ENCODE peak calls at places on chromosomes 5 and 9, in four cellular contexts. I is K562, J is GM12878, S is HepG2. R is an unnamed sample.

GRCh38 chr5:170597876-170598275 is 94.1 kb downstream of the KCNIP1 start:
- DNase-seq in I (no peak), J (no peak), S (no peak), R (no peak)

GRCh38 chr5:173542964-173543363 is 73.5 kb downstream of the BOD1 start:
- DNase-seq in I (no peak), J (no peak), S (no peak), R (no peak)

GRCh38 chr5:104733063-104733719 is 1170.6 kb upstream of the NUDT12 start:
- DNase-seq in I (no peak), J (no peak), S (no peak), R (no peak)

GRCh38 chr9:124835026-124835501 is 18.2 kb upstream of the WDR38 start:
- DNase-seq in I (peak; percentile 34), J (no peak), S (peak; percentile 36), R (no peak)

GRCh38 chr5:38607930-38608545 is 51.6 kb upstream of the LIFR start:
- DNase-seq in I (peak; percentile 44), J (no peak), S (peak; percentile 6), R (no peak)

GRCh38 chr9:113621309-113621791 is 157.8 kb downstream of the RGS3 start:
- DNase-seq in I (no peak), J (no peak), S (no peak), R (peak; percentile 57)

GRCh38 chr5:142280066-142281011 is 44.5 kb downstream of the SPRY4 start:
- DNase-seq in I (peak; percentile 78), J (no peak), S (peak; percentile 83), R (peak; percentile 76)

GRCh38 chr5:1851290-1851934 is 31.3 kb downstream of the IRX4 start:
- DNase-seq in I (no peak), J (no peak), S (no peak), R (peak; percentile 73)

GRCh38 chr9:98740226-98740881 is 31.6 kb upstream of the GABBR2 start:
- DNase-seq in I (no peak), J (no peak), S (no peak), R (no peak)

GRCh38 chr5:146238973-146239372 is 35.6 kb downstream of the RBM27 start:
- DNase-seq in I (no peak), J (no peak), S (no peak), R (no peak)
- TF ChIP-seq CREB1 in I (no peak), J (no peak), S (no peak), R (no peak)

DNA sequence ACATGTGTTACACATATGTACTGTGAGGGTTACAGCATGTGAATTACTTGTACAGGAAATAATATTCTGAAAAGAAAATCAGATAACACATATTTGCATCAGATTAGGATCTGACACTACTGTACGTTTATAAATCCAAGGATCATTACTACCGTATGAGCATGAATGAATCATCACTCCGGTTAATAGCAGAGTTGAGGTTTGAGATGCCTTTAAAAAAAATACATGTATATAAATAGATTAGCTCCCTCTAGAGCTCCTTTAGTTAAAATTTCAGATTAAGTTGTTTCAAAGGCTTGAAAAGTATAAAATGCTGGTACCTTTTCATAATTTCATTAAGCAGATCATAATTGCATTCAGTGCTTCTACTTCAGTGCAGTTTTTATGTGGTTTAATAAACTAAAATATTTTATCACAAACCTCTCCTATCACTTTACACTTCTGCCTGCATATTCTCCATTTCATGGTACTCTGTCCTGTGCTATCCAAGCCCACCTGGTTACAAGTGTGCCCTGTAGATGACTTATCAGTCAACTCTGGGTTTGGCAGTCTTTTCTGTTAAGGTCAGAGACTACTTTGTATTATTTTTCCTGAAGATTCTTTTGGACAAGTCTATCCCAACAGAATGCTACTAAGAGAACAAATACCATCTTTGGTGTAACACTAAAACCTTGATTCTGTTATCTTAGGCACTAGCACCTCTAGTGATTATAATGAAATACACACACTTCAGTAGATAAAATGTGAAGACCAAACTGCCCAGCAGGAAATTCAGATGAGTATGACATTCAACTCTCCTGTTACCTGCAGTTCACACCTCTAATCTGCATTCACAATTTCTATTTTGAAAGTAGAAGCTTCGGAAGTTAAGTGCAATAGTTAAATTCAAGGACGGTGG is 48.0 kb upstream of the POU5F2 start:
- DNase-seq in I (no peak), J (no peak), S (no peak), R (no peak)
- TF ChIP-seq CTCF in I (no peak), J (no peak), S (no peak), R (no peak)

GRCh38 chr9:120928015-120928719 is 1.6 kb upstream of the TRAF1 start:
- DNase-seq in I (no peak), J (no peak), S (no peak), R (peak; percentile 68)
- TF ChIP-seq JUNB in I (no peak), J (no peak), S (no peak), R (no peak)

GRCh38 chr9:32399110-32399815 is 14.8 kb downstream of the ACO1 start:
- DNase-seq in I (no peak), J (no peak), S (no peak), R (no peak)

GRCh38 chr9:32401471-32401870 is 17.0 kb downstream of the ACO1 start:
- DNase-seq in I (no peak), J (no peak), S (no peak), R (no peak)

GRCh38 chr9:32395483-32396216 is 11.2 kb downstream of the ACO1 start:
- DNase-seq in I (no peak), J (no peak), S (no peak), R (peak; percentile 40)

GRCh38 chr9:32394381-32395049 is 10.1 kb downstream of the ACO1 start:
- DNase-seq in I (no peak), J (no peak), S (no peak), R (no peak)

DNA sequence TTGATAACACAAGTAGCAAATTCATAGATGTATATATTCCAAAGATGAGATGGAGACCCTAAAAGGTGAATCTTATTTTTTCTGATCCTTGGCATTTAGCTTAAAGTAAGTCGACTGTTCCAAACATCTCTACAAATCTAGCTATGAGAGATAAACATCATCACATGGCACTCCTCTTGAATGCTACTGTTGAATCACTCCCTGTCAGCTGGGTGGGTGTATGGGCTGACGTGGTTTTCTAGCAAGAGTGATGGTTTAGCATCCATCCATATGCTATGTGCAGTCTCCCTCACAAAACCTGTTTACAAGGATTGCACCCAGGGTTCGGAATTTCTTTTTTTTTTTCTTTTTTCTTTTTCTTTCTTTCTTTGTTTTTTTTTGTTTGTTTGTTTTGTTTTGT is 13.8 kb downstream of the ACO1 start:
- DNase-seq in I (no peak), J (no peak), S (no peak), R (no peak)
- TF ChIP-seq CREB1 in I (no peak), J (no peak), S (no peak), R (no peak)

GRCh38 chr9:36905101-36906066 is 128.7 kb downstream of the PAX5 start:
- DNase-seq in I (no peak), J (no peak), S (peak; percentile 12), R (peak; percentile 67)

GRCh38 chr9:36902861-36903524 is 131.1 kb downstream of the PAX5 start:
- DNase-seq in I (no peak), J (no peak), S (no peak), R (no peak)

GRCh38 chr9:36903541-36904435 is 130.3 kb downstream of the PAX5 start:
- DNase-seq in I (peak; percentile 57), J (peak; percentile 48), S (peak; percentile 12), R (no peak)

GRCh38 chr9:36902063-36902735 is 131.9 kb downstream of the PAX5 start:
- DNase-seq in I (no peak), J (no peak), S (no peak), R (no peak)

DNA sequence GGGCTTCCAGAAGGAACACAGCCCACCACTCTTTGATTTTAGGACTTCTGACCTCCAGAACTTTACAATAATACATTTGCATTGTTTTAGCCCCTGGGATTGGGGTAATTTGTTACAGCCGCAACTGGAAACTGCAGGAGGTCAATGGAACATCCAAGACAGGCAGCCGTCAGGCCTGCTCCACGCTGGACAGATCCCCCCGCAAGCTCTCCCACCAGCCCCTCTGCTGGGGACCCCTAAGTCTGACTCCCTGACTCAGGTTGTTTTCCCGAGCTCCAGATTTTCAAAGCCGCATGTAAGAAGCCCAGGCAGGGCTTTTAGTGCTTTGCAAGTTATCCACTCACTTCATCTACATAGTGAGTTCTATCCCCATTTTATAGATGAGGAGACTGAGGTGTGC is 127.6 kb downstream of the PAX5 start:
- DNase-seq in I (no peak), J (no peak), S (no peak), R (no peak)
- TF ChIP-seq CTCF in I (no peak), J (no peak), S (no peak), R (no peak)

DNA sequence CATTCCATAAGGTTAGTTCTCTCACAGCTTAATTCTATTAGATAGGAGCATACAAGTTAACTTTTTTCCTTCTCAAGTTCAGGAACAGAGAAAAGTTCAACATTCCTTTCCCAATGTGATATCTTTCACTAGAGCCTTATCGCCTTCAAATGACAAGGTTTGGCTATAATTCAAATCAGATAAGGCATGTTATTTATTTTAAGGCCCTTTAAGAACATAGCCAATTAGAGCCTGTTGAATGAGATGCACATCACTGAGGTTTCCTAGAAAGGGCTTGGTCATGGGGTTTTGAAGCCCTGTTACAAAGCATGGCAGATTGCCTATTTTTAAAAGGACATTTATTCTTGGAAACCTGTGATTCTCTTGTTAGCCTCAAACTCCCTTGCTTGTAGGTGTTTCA is 123.4 kb downstream of the BASP1 start:
- DNase-seq in I (no peak), J (no peak), S (no peak), R (no peak)
- TF ChIP-seq JUNB in I (no peak), J (no peak), S (no peak), R (no peak)